ENCODE peak calls at places on chromosomes 7 and 10, in four cellular contexts. One of them, this sample, is unnamed.

GRCh38 chr7:86939197-86939814 is 120.1 kb downstream of the ELAPOR2 start:
- DNase-seq in HCT116: peak
- DNase-seq in IMR-90: peak
- DNase-seq in mesenchymal stem cell: peak
- DNase-seq in this sample: peak

GRCh38 chr10:57535306-57535705 is 732.4 kb downstream of the IPMK start:
- DNase-seq in IMR-90: no peak
- DNase-seq in HCT116: no peak
- DNase-seq in mesenchymal stem cell: no peak
- DNase-seq in this sample: peak

GRCh38 chr10:42937048-42937447 is 139.8 kb upstream of the RET start:
- DNase-seq in IMR-90: no peak
- DNase-seq in mesenchymal stem cell: no peak
- DNase-seq in HCT116: no peak
- DNase-seq in this sample: no peak

GRCh38 chr10:69901623-69902505 is 100.2 kb downstream of the COL13A1 start:
- DNase-seq in IMR-90: peak
- DNase-seq in mesenchymal stem cell: peak
- DNase-seq in HCT116: peak
- DNase-seq in this sample: peak

GRCh38 chr7:157544980-157545680 is 208.3 kb downstream of the DNAJB6 start:
- DNase-seq in IMR-90: no peak
- DNase-seq in HCT116: no peak
- DNase-seq in mesenchymal stem cell: no peak
- DNase-seq in this sample: no peak

GRCh38 chr7:116327751-116328150 is 117.4 kb downstream of the TES start:
- DNase-seq in HCT116: peak
- DNase-seq in mesenchymal stem cell: peak
- DNase-seq in IMR-90: peak
- DNase-seq in this sample: no peak

GRCh38 chr7:99365318-99366141 is 9.0 kb upstream of the ARPC1B start:
- DNase-seq in mesenchymal stem cell: no peak
- DNase-seq in IMR-90: no peak
- DNase-seq in HCT116: no peak
- DNase-seq in this sample: peak

GRCh38 chr7:129394101-129394500 is 40.1 kb upstream of the STRIP2 start:
- DNase-seq in mesenchymal stem cell: no peak
- DNase-seq in IMR-90: no peak
- DNase-seq in HCT116: no peak
- DNase-seq in this sample: no peak

GRCh38 chr7:23012797-23013714 is 874 bp downstream of the HYCC1 start:
- DNase-seq in IMR-90: no peak
- DNase-seq in mesenchymal stem cell: peak
- DNase-seq in HCT116: no peak
- DNase-seq in this sample: peak

GRCh38 chr7:35869810-35870209 is 69.0 kb downstream of the SEPTIN7 start:
- DNase-seq in IMR-90: peak
- DNase-seq in HCT116: no peak
- DNase-seq in mesenchymal stem cell: peak
- DNase-seq in this sample: no peak

GRCh38 chr10:5615263-5615820 is 51.1 kb downstream of the ASB13 start:
- DNase-seq in HCT116: no peak
- DNase-seq in mesenchymal stem cell: no peak
- DNase-seq in IMR-90: no peak
- DNase-seq in this sample: no peak

GRCh38 chr10:72370201-72370722 is 15.5 kb upstream of the DNAJB12 start:
- DNase-seq in mesenchymal stem cell: no peak
- DNase-seq in HCT116: no peak
- DNase-seq in IMR-90: no peak
- DNase-seq in this sample: no peak

GRCh38 chr7:139936760-139937310 is 107.8 kb downstream of the TBXAS1 start:
- DNase-seq in mesenchymal stem cell: peak
- DNase-seq in IMR-90: peak
- DNase-seq in HCT116: no peak
- DNase-seq in this sample: peak

GRCh38 chr7:9226500-9226899 is 793.1 kb downstream of the NXPH1 start:
- DNase-seq in HCT116: no peak
- DNase-seq in IMR-90: no peak
- DNase-seq in mesenchymal stem cell: no peak
- DNase-seq in this sample: no peak

GRCh38 chr10:24744966-24745365 is 21.3 kb upstream of the ARHGAP21 start:
- DNase-seq in HCT116: no peak
- DNase-seq in mesenchymal stem cell: no peak
- DNase-seq in IMR-90: peak
- DNase-seq in this sample: no peak

GRCh38 chr10:77692782-77693181 is 55.2 kb upstream of the KCNMA1 start:
- DNase-seq in IMR-90: peak
- DNase-seq in HCT116: no peak
- DNase-seq in mesenchymal stem cell: no peak
- DNase-seq in this sample: no peak

GRCh38 chr7:129914536-129915272 is 38.1 kb downstream of the UBE2H start:
- DNase-seq in mesenchymal stem cell: no peak
- DNase-seq in IMR-90: no peak
- DNase-seq in HCT116: no peak
- DNase-seq in this sample: no peak

GRCh38 chr10:71512794-71513379 is 116.2 kb downstream of the CDH23 start:
- DNase-seq in IMR-90: no peak
- DNase-seq in HCT116: peak
- DNase-seq in mesenchymal stem cell: no peak
- DNase-seq in this sample: peak

GRCh38 chr10:122113161-122113944 is 124.4 kb downstream of the TACC2 start:
- DNase-seq in HCT116: peak
- DNase-seq in IMR-90: peak
- DNase-seq in mesenchymal stem cell: peak
- DNase-seq in this sample: peak

GRCh38 chr10:69344591-69345244 is 66.4 kb downstream of the HK1 start:
- DNase-seq in IMR-90: no peak
- DNase-seq in HCT116: no peak
- DNase-seq in mesenchymal stem cell: no peak
- DNase-seq in this sample: no peak

GRCh38 chr10:122373713-122374112 is 795 bp upstream of the PLEKHA1 start:
- DNase-seq in HCT116: no peak
- DNase-seq in mesenchymal stem cell: no peak
- DNase-seq in IMR-90: peak
- DNase-seq in this sample: peak

GRCh38 chr7:114481995-114482394 is 67.4 kb downstream of the FOXP2 start:
- DNase-seq in IMR-90: peak
- DNase-seq in HCT116: no peak
- DNase-seq in mesenchymal stem cell: peak
- DNase-seq in this sample: no peak

GRCh38 chr7:142441074-142441403 is 183.2 kb upstream of the PRSS58 start:
- DNase-seq in IMR-90: no peak
- DNase-seq in mesenchymal stem cell: no peak
- DNase-seq in HCT116: no peak
- DNase-seq in this sample: no peak

GRCh38 chr10:7932301-7933036 is 114.2 kb downstream of the TAF3 start:
- DNase-seq in HCT116: no peak
- DNase-seq in mesenchymal stem cell: peak
- DNase-seq in IMR-90: no peak
- DNase-seq in this sample: peak

GRCh38 chr7:132117181-132117580 is 459.1 kb downstream of the PLXNA4 start:
- DNase-seq in IMR-90: peak
- DNase-seq in HCT116: no peak
- DNase-seq in mesenchymal stem cell: peak
- DNase-seq in this sample: peak

GRCh38 chr10:70162892-70163201 is 7.5 kb downstream of the SAR1A start:
- DNase-seq in IMR-90: no peak
- DNase-seq in mesenchymal stem cell: peak
- DNase-seq in HCT116: no peak
- DNase-seq in this sample: no peak

GRCh38 chr7:92988051-92988450 is 129.7 kb downstream of the SAMD9 start:
- DNase-seq in mesenchymal stem cell: peak
- DNase-seq in IMR-90: peak
- DNase-seq in HCT116: peak
- DNase-seq in this sample: peak

GRCh38 chr7:73528204-73528603 is 6.1 kb upstream of the BAZ1B start:
- DNase-seq in mesenchymal stem cell: no peak
- DNase-seq in IMR-90: no peak
- DNase-seq in HCT116: no peak
- DNase-seq in this sample: no peak

GRCh38 chr7:85833071-85833470 is 646.2 kb upstream of the SEMA3D start:
- DNase-seq in mesenchymal stem cell: no peak
- DNase-seq in HCT116: no peak
- DNase-seq in IMR-90: peak
- DNase-seq in this sample: no peak

GRCh38 chr10:52409195-52409594 is 95.1 kb downstream of the DKK1 start:
- DNase-seq in mesenchymal stem cell: no peak
- DNase-seq in HCT116: no peak
- DNase-seq in IMR-90: no peak
- DNase-seq in this sample: no peak

GRCh38 chr10:123890761-123891146 is 853 bp downstream of the CPXM2 start:
- DNase-seq in mesenchymal stem cell: no peak
- DNase-seq in HCT116: no peak
- DNase-seq in IMR-90: no peak
- DNase-seq in this sample: no peak
- H3K4me3 ChIP-seq in mesenchymal stem cell: no peak
- H3K4me3 ChIP-seq in HCT116: no peak
- H3K4me3 ChIP-seq in IMR-90: no peak
- H3K4me3 ChIP-seq in this sample: no peak

GRCh38 chr10:63866075-63866746 is 345.0 kb downstream of the REEP3 start:
- DNase-seq in IMR-90: peak
- DNase-seq in HCT116: peak
- DNase-seq in mesenchymal stem cell: peak
- DNase-seq in this sample: peak
- H2AFZ ChIP-seq in IMR-90: peak
- H2AFZ ChIP-seq in HCT116: peak
- H2AFZ ChIP-seq in mesenchymal stem cell: no peak
- H2AFZ ChIP-seq in this sample: peak

GRCh38 chr10:96465599-96465998 is 48.1 kb downstream of the TLL2 start:
- DNase-seq in HCT116: no peak
- DNase-seq in IMR-90: no peak
- DNase-seq in mesenchymal stem cell: no peak
- DNase-seq in this sample: no peak
- H3K4me3 ChIP-seq in HCT116: no peak
- H3K4me3 ChIP-seq in IMR-90: no peak
- H3K4me3 ChIP-seq in mesenchymal stem cell: no peak
- H3K4me3 ChIP-seq in this sample: no peak

GRCh38 chr10:88017781-88018180 is 154.4 kb downstream of the PTEN start:
- DNase-seq in mesenchymal stem cell: no peak
- DNase-seq in IMR-90: no peak
- DNase-seq in HCT116: no peak
- DNase-seq in this sample: no peak

GRCh38 chr10:88008866-88009470 is 145.5 kb downstream of the PTEN start:
- DNase-seq in IMR-90: peak
- DNase-seq in HCT116: no peak
- DNase-seq in mesenchymal stem cell: peak
- DNase-seq in this sample: no peak

GRCh38 chr10:88012627-88013026 is 149.2 kb downstream of the PTEN start:
- DNase-seq in HCT116: no peak
- DNase-seq in IMR-90: no peak
- DNase-seq in mesenchymal stem cell: no peak
- DNase-seq in this sample: no peak
- H2AFZ ChIP-seq in HCT116: no peak
- H2AFZ ChIP-seq in IMR-90: no peak
- H2AFZ ChIP-seq in mesenchymal stem cell: no peak
- H2AFZ ChIP-seq in this sample: no peak

DNA sequence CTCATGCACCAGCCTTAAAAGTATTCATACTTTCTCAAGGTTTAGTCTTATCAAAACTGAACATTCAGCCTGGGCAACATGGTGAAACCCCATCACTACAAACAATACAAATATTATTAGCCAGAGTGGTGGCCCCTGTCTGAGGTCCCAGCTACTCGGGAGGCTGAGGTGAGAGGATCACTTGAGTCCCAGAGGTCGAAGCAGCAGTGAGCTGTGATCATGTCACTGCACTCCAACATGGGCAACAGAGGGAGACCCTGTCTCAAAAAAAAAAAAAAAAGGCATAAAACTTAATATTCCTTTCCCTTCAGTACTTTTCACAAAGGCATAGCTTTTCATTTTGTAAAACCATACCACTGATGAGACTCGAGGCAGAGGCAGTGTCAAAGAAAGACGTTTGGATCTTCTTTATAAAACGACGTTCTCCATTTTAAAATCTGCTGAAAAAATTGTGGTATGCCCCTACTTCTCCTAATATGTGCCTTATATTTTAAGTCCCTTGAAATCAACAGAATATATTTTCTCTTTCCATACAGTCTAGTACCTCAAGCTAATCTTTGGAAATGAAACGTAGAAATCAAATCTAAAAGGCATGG is 1.9 kb downstream of the NSUN6 start:
- DNase-seq in mesenchymal stem cell: no peak
- DNase-seq in IMR-90: no peak
- DNase-seq in HCT116: no peak
- DNase-seq in this sample: no peak
- H3K4me3 ChIP-seq in mesenchymal stem cell: no peak
- H3K4me3 ChIP-seq in IMR-90: no peak
- H3K4me3 ChIP-seq in HCT116: no peak
- H3K4me3 ChIP-seq in this sample: peak

GRCh38 chr7:82044497-82045080 is 274.7 kb upstream of the HGF start:
- DNase-seq in IMR-90: peak
- DNase-seq in HCT116: peak
- DNase-seq in mesenchymal stem cell: peak
- DNase-seq in this sample: peak

GRCh38 chr7:82036146-82036886 is 266.5 kb upstream of the HGF start:
- DNase-seq in HCT116: no peak
- DNase-seq in mesenchymal stem cell: peak
- DNase-seq in IMR-90: peak
- DNase-seq in this sample: no peak

GRCh38 chr7:82039621-82040020 is 269.8 kb upstream of the HGF start:
- DNase-seq in HCT116: no peak
- DNase-seq in mesenchymal stem cell: no peak
- DNase-seq in IMR-90: no peak
- DNase-seq in this sample: no peak
- H2AFZ ChIP-seq in HCT116: no peak
- H2AFZ ChIP-seq in mesenchymal stem cell: no peak
- H2AFZ ChIP-seq in IMR-90: no peak
- H2AFZ ChIP-seq in this sample: no peak

GRCh38 chr7:133354546-133355324 is 101.9 kb downstream of the EXOC4 start:
- DNase-seq in mesenchymal stem cell: peak
- DNase-seq in IMR-90: peak
- DNase-seq in HCT116: no peak
- DNase-seq in this sample: no peak
- H3K4me3 ChIP-seq in mesenchymal stem cell: no peak
- H3K4me3 ChIP-seq in IMR-90: no peak
- H3K4me3 ChIP-seq in HCT116: no peak
- H3K4me3 ChIP-seq in this sample: no peak

GRCh38 chr10:35132727-35133126 is 6.1 kb downstream of the CREM start:
- DNase-seq in IMR-90: no peak
- DNase-seq in HCT116: no peak
- DNase-seq in mesenchymal stem cell: no peak
- DNase-seq in this sample: no peak

GRCh38 chr10:35136263-35136815 is 9.7 kb downstream of the CREM start:
- DNase-seq in IMR-90: no peak
- DNase-seq in HCT116: no peak
- DNase-seq in mesenchymal stem cell: no peak
- DNase-seq in this sample: no peak

GRCh38 chr10:35133586-35133985 is 6.9 kb downstream of the CREM start:
- DNase-seq in IMR-90: no peak
- DNase-seq in mesenchymal stem cell: no peak
- DNase-seq in HCT116: no peak
- DNase-seq in this sample: no peak

GRCh38 chr10:35140126-35140525 is 13.5 kb downstream of the CREM start:
- DNase-seq in mesenchymal stem cell: no peak
- DNase-seq in HCT116: no peak
- DNase-seq in IMR-90: no peak
- DNase-seq in this sample: no peak

GRCh38 chr10:35135861-35136260 is 9.2 kb downstream of the CREM start:
- DNase-seq in IMR-90: peak
- DNase-seq in mesenchymal stem cell: no peak
- DNase-seq in HCT116: no peak
- DNase-seq in this sample: no peak
- H2AFZ ChIP-seq in IMR-90: no peak
- H2AFZ ChIP-seq in mesenchymal stem cell: no peak
- H2AFZ ChIP-seq in HCT116: no peak
- H2AFZ ChIP-seq in this sample: no peak